ENCODE peak calls at places on chromosome 1, in five cellular contexts. One of them, this sample, is unnamed.
A peak's percentile ranks its signal among the peaks of the same experiment; 100 is the strongest.

GRCh38 chr1:241639653-241640148 is 468 bp downstream of the CHML start:
- DNase-seq in spleen: peak; percentile 91
- DNase-seq in cardiac muscle cell: peak; percentile 27
- DNase-seq in CD4-positive, alpha-beta memory T cell: no peak
- DNase-seq in OCI-LY7: peak; percentile 32
- DNase-seq in this sample: no peak

GRCh38 chr1:181476581-181476980 is 6.7 kb upstream of the CACNA1E start:
- DNase-seq in cardiac muscle cell: no peak
- DNase-seq in OCI-LY7: no peak
- DNase-seq in spleen: no peak
- DNase-seq in CD4-positive, alpha-beta memory T cell: no peak
- DNase-seq in this sample: no peak

GRCh38 chr1:225772323-225772768 is 5.3 kb upstream of the SRP9 start:
- DNase-seq in spleen: peak; percentile 82
- DNase-seq in OCI-LY7: peak; percentile 75
- DNase-seq in CD4-positive, alpha-beta memory T cell: no peak
- DNase-seq in cardiac muscle cell: peak; percentile 91
- DNase-seq in this sample: peak; percentile 83

GRCh38 chr1:30706528-30706927 is 16.9 kb downstream of the MATN1 start:
- DNase-seq in cardiac muscle cell: peak; percentile 66
- DNase-seq in CD4-positive, alpha-beta memory T cell: no peak
- DNase-seq in OCI-LY7: no peak
- DNase-seq in spleen: no peak
- DNase-seq in this sample: no peak

GRCh38 chr1:91768786-91769697 is 116.9 kb downstream of the TGFBR3 start:
- DNase-seq in OCI-LY7: no peak
- DNase-seq in cardiac muscle cell: no peak
- DNase-seq in spleen: no peak
- DNase-seq in CD4-positive, alpha-beta memory T cell: no peak
- DNase-seq in this sample: no peak

GRCh38 chr1:23756676-23757075 is 13.4 kb downstream of the ELOA start:
- DNase-seq in OCI-LY7: no peak
- DNase-seq in cardiac muscle cell: no peak
- DNase-seq in spleen: no peak
- DNase-seq in CD4-positive, alpha-beta memory T cell: no peak
- DNase-seq in this sample: no peak

GRCh38 chr1:239913141-239913585 is 178.5 kb upstream of the FMN2 start:
- DNase-seq in CD4-positive, alpha-beta memory T cell: no peak
- DNase-seq in spleen: no peak
- DNase-seq in OCI-LY7: no peak
- DNase-seq in cardiac muscle cell: no peak
- DNase-seq in this sample: no peak

GRCh38 chr1:204623365-204623893 is 62.1 kb downstream of the LRRN2 start:
- DNase-seq in cardiac muscle cell: peak; percentile 57
- DNase-seq in CD4-positive, alpha-beta memory T cell: no peak
- DNase-seq in OCI-LY7: no peak
- DNase-seq in spleen: no peak
- DNase-seq in this sample: peak; percentile 82

GRCh38 chr1:234768569-234769283 is 158.7 kb upstream of the IRF2BP2 start:
- DNase-seq in CD4-positive, alpha-beta memory T cell: peak; percentile 30
- DNase-seq in spleen: no peak
- DNase-seq in OCI-LY7: no peak
- DNase-seq in cardiac muscle cell: no peak
- DNase-seq in this sample: peak; percentile 75

GRCh38 chr1:11873395-11873794 is 14.7 kb upstream of the NPPB start:
- DNase-seq in CD4-positive, alpha-beta memory T cell: no peak
- DNase-seq in spleen: no peak
- DNase-seq in OCI-LY7: no peak
- DNase-seq in cardiac muscle cell: no peak
- DNase-seq in this sample: no peak

GRCh38 chr1:8194481-8195227 is 123.3 kb upstream of the SLC45A1 start:
- DNase-seq in OCI-LY7: no peak
- DNase-seq in CD4-positive, alpha-beta memory T cell: no peak
- DNase-seq in spleen: no peak
- DNase-seq in cardiac muscle cell: no peak
- DNase-seq in this sample: no peak

GRCh38 chr1:42295816-42296215 is 39.2 kb downstream of the FOXJ3 start:
- DNase-seq in CD4-positive, alpha-beta memory T cell: no peak
- DNase-seq in cardiac muscle cell: no peak
- DNase-seq in OCI-LY7: no peak
- DNase-seq in spleen: no peak
- DNase-seq in this sample: no peak

GRCh38 chr1:202254454-202255252 is 61.1 kb downstream of the LGR6 start:
- DNase-seq in CD4-positive, alpha-beta memory T cell: no peak
- DNase-seq in OCI-LY7: no peak
- DNase-seq in cardiac muscle cell: no peak
- DNase-seq in spleen: peak; percentile 36
- DNase-seq in this sample: peak; percentile 34

GRCh38 chr1:183777359-183777758 is 27.6 kb upstream of the RGL1 start:
- DNase-seq in spleen: no peak
- DNase-seq in OCI-LY7: no peak
- DNase-seq in CD4-positive, alpha-beta memory T cell: no peak
- DNase-seq in cardiac muscle cell: no peak
- DNase-seq in this sample: no peak

GRCh38 chr1:183778568-183779433 is 26.1 kb upstream of the RGL1 start:
- DNase-seq in cardiac muscle cell: no peak
- DNase-seq in OCI-LY7: no peak
- DNase-seq in CD4-positive, alpha-beta memory T cell: no peak
- DNase-seq in spleen: no peak
- DNase-seq in this sample: no peak

GRCh38 chr1:183778006-183778405 is 26.9 kb upstream of the RGL1 start:
- DNase-seq in spleen: no peak
- DNase-seq in OCI-LY7: no peak
- DNase-seq in cardiac muscle cell: no peak
- DNase-seq in CD4-positive, alpha-beta memory T cell: no peak
- DNase-seq in this sample: no peak

GRCh38 chr1:183774938-183775337 is 30.0 kb upstream of the RGL1 start:
- DNase-seq in OCI-LY7: no peak
- DNase-seq in spleen: no peak
- DNase-seq in cardiac muscle cell: no peak
- DNase-seq in CD4-positive, alpha-beta memory T cell: no peak
- DNase-seq in this sample: no peak

GRCh38 chr1:183776731-183777130 is 28.2 kb upstream of the RGL1 start:
- DNase-seq in spleen: no peak
- DNase-seq in CD4-positive, alpha-beta memory T cell: no peak
- DNase-seq in cardiac muscle cell: no peak
- DNase-seq in OCI-LY7: no peak
- DNase-seq in this sample: no peak
- H3K9me3 ChIP-seq in spleen: peaks cover 2% of the 10 kb centered on the region
- H3K9me3 ChIP-seq in CD4-positive, alpha-beta memory T cell: no peaks in the 10 kb centered on the region
- H3K9me3 ChIP-seq in cardiac muscle cell: peaks cover 7% of the 10 kb centered on the region
- H3K9me3 ChIP-seq in OCI-LY7: no peaks in the 10 kb centered on the region
- H3K9me3 ChIP-seq in this sample: no peaks in the 10 kb centered on the region

DNA sequence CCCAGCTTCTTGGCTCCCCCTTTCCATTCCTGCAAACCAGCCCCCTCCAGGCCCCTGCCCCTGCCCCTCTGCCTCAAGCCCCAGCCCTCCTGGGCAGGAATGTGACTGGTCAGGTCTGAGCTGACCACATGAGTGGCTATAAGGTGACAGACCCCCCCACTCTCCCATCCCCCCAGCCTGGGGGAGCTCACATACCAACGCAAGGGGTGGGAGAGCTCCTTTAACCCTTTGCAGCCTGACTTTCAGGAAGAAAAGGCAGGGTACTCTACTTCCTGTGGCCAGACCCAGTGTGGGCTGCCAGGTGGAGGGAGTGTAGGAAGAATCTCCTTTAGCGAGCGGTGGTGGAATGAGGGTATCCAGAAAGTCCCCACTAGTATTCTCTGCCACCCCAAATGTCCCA is 33.1 kb downstream of the AHDC1 start:
- DNase-seq in OCI-LY7: no peak
- DNase-seq in cardiac muscle cell: peak; percentile 80
- DNase-seq in spleen: no peak
- DNase-seq in CD4-positive, alpha-beta memory T cell: no peak
- DNase-seq in this sample: no peak
- H3K4me1 ChIP-seq in OCI-LY7: peaks cover 28% of the 10 kb centered on the region
- H3K4me1 ChIP-seq in cardiac muscle cell: peaks cover 87% of the 10 kb centered on the region
- H3K4me1 ChIP-seq in spleen: peaks cover 98% of the 10 kb centered on the region
- H3K4me1 ChIP-seq in CD4-positive, alpha-beta memory T cell: peaks cover 20% of the 10 kb centered on the region
- H3K4me1 ChIP-seq in this sample: peaks cover 12% of the 10 kb centered on the region

DNA sequence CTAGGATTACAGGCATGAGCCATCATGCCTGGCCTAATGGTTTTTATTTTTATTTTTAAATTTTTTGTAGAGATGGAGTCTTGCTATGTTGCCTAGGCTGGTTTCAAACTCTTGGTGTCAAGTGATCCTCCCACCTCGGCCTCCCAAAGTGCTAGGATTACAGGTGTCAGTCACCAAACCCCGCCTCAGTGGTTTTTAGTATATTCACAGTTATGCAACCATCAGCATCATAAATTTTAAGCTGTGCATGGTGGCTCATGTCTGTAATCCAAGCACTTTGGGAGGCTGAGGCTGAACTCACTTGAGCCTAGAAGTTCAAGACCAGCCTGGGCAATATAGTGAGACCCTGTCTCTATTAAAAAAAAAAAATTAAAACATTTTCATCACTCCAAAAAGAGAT is 28.6 kb downstream of the PIK3CD start:
- DNase-seq in CD4-positive, alpha-beta memory T cell: no peak
- DNase-seq in cardiac muscle cell: no peak
- DNase-seq in OCI-LY7: no peak
- DNase-seq in spleen: no peak
- DNase-seq in this sample: no peak
- H3K27ac ChIP-seq in CD4-positive, alpha-beta memory T cell: no peak overlapping the region
- H3K27ac ChIP-seq in cardiac muscle cell: no peak overlapping the region
- H3K27ac ChIP-seq in OCI-LY7: no peak overlapping the region
- H3K27ac ChIP-seq in spleen: no peak overlapping the region
- H3K27ac ChIP-seq in this sample: no peak overlapping the region

DNA sequence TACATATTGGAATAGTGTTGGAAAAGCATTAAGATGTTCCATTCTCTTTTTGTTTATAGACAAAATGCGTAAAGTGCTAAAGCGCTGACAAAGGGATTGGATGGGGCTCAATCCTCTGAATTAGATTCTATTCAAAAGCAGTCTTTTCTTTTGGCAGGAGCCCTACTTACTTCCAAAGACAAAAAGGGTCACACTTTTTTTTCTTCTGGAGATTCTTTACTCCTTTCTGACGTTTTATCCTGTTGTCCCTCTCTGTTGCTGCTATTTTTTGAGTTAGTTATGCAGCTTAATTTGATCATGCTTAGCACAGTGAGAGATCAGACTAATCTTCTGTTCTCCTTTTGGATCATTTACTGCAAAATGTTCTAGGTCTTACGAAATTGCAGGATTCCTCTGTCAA is 656.5 kb upstream of the ADGRL2 start:
- DNase-seq in cardiac muscle cell: no peak
- DNase-seq in CD4-positive, alpha-beta memory T cell: no peak
- DNase-seq in spleen: no peak
- DNase-seq in OCI-LY7: no peak
- DNase-seq in this sample: no peak
- H3K9me3 ChIP-seq in cardiac muscle cell: no peaks in the 10 kb centered on the region
- H3K9me3 ChIP-seq in CD4-positive, alpha-beta memory T cell: no peaks in the 10 kb centered on the region
- H3K9me3 ChIP-seq in spleen: no peaks in the 10 kb centered on the region
- H3K9me3 ChIP-seq in OCI-LY7: no peaks in the 10 kb centered on the region
- H3K9me3 ChIP-seq in this sample: no peaks in the 10 kb centered on the region

This sample was measured in Peyer's patch.